ENCODE peak calls at places on chromosomes 3 and 15, in ten cellular contexts. L is lower leg skin, H is stomach, O is esophagus squamous epithelium, N is A549, A is Peyer's patch, K is adrenal gland, R is transverse colon, X is NB4, V is IMR-90. T is an unnamed sample.

GRCh38 chr3:161939919-161940693 is 443.5 kb downstream of the OTOL1 start:
- DNase-seq in N (no peak), O (no peak), V (no peak), A (no peak), K (no peak), R (no peak), X (peak), H (no peak), L (no peak), T (no peak)

GRCh38 chr3:186217820-186218164 is 108.9 kb upstream of the ETV5 start:
- DNase-seq in H (no peak), N (no peak), K (peak), X (no peak), R (no peak), O (no peak), L (no peak), V (no peak), A (no peak), T (no peak)

GRCh38 chr3:110015231-110015963 is 678.1 kb upstream of the DPPA4 start:
- DNase-seq in V (no peak), L (no peak), N (no peak), H (no peak), K (no peak), R (no peak), A (no peak), X (no peak), O (no peak), T (no peak)

GRCh38 chr15:37695719-37696118 is 238.7 kb upstream of the TMCO5A start:
- DNase-seq in O (no peak), R (no peak), N (no peak), K (no peak), X (no peak), V (peak), A (no peak), H (no peak), L (no peak), T (no peak)

GRCh38 chr15:39118510-39118909 is 462.4 kb upstream of the THBS1 start:
- DNase-seq in N (no peak), R (no peak), X (no peak), A (no peak), V (peak), K (no peak), L (no peak), O (no peak), H (no peak), T (no peak)

GRCh38 chr3:189325454-189325853 is 153.7 kb downstream of the TPRG1 start:
- DNase-seq in H (no peak), O (no peak), X (no peak), N (no peak), A (no peak), R (no peak), K (no peak), V (no peak), L (no peak), T (no peak)

GRCh38 chr15:62558640-62559039 is 393.6 kb upstream of the C2CD4B start:
- DNase-seq in V (no peak), O (no peak), L (no peak), H (no peak), A (no peak), X (no peak), K (no peak), R (no peak), N (no peak), T (no peak)

GRCh38 chr15:48940508-48940907 is 23.2 kb downstream of the SHC4 start:
- DNase-seq in V (peak), O (no peak), H (no peak), N (no peak), X (no peak), A (no peak), L (no peak), R (no peak), K (no peak), T (no peak)

GRCh38 chr3:159447841-159448240 is 540.8 kb upstream of the IL12A start:
- DNase-seq in O (no peak), R (no peak), H (no peak), N (no peak), L (no peak), X (no peak), K (no peak), A (no peak), V (no peak), T (no peak)

GRCh38 chr15:84878504-84878903 is 6.0 kb upstream of the SLC28A1 start:
- DNase-seq in H (peak), X (peak), K (peak), N (peak), R (peak), A (peak), O (no peak), L (peak), V (peak), T (peak)

GRCh38 chr3:174202146-174202545 is 657.0 kb upstream of the NAALADL2 start:
- DNase-seq in V (no peak), K (no peak), R (no peak), H (no peak), O (no peak), L (no peak), N (no peak), A (no peak), X (no peak), T (no peak)

GRCh38 chr3:14490831-14491230 is 49.3 kb downstream of the GRIP2 start:
- DNase-seq in L (no peak), V (no peak), H (no peak), N (no peak), R (no peak), K (no peak), X (no peak), A (no peak), O (no peak), T (no peak)

GRCh38 chr3:125045965-125046364 is 9.8 kb downstream of the HEG1 start:
- DNase-seq in K (no peak), R (no peak), X (no peak), O (no peak), A (no peak), N (no peak), V (peak), H (no peak), L (no peak), T (no peak)

GRCh38 chr15:80588801-80589200 is 106.3 kb upstream of the ABHD17C start:
- DNase-seq in X (no peak), R (no peak), H (peak), N (peak), V (peak), A (no peak), K (no peak), O (no peak), L (peak), T (no peak)

GRCh38 chr3:148998297-148998696 is 7.0 kb downstream of the GYG1 start:
- DNase-seq in O (no peak), V (peak), A (no peak), K (no peak), R (no peak), X (peak), H (no peak), L (no peak), N (no peak), T (no peak)

GRCh38 chr3:152469238-152470025 is 200.7 kb downstream of the MBNL1 start:
- DNase-seq in N (no peak), H (no peak), A (no peak), L (no peak), V (no peak), O (no peak), X (no peak), K (no peak), R (no peak), T (no peak)

GRCh38 chr3:87426916-87427315 is 150.5 kb upstream of the POU1F1 start:
- DNase-seq in N (no peak), K (no peak), V (no peak), H (no peak), R (no peak), L (no peak), O (no peak), X (no peak), A (no peak), T (no peak)

GRCh38 chr15:101406796-101407195 is 82.7 kb downstream of the PCSK6 start:
- DNase-seq in N (no peak), R (no peak), A (no peak), L (peak), H (peak), O (no peak), K (no peak), V (no peak), X (no peak), T (no peak)

GRCh38 chr15:70379938-70380337 is 282.2 kb upstream of the TLE3 start:
- DNase-seq in V (no peak), X (no peak), N (no peak), H (no peak), A (no peak), O (no peak), L (peak), R (no peak), K (no peak), T (no peak)

GRCh38 chr3:45665101-45665572 is 24.1 kb upstream of the SACM1L start:
- DNase-seq in K (peak), N (peak), H (peak), X (peak), O (no peak), V (peak), A (peak), R (peak), L (no peak), T (peak)

GRCh38 chr15:39596358-39597051 is 15.6 kb downstream of the THBS1 start:
- DNase-seq in K (no peak), O (no peak), H (no peak), L (no peak), X (no peak), N (no peak), V (peak), A (no peak), R (no peak), T (no peak)

GRCh38 chr3:113329757-113330156 is 111.5 kb downstream of the CFAP44 start:
- DNase-seq in H (no peak), O (no peak), A (no peak), V (peak), N (no peak), R (no peak), L (no peak), X (no peak), K (no peak), T (no peak)

GRCh38 chr3:190382082-190382481 is 5.9 kb upstream of the CLDN16 start:
- DNase-seq in N (no peak), X (no peak), H (no peak), V (peak), A (no peak), R (no peak), O (no peak), K (no peak), L (no peak), T (no peak)

GRCh38 chr3:81485444-81485865 is 276.0 kb downstream of the GBE1 start:
- DNase-seq in N (no peak), R (peak), A (no peak), X (peak), L (no peak), V (peak), H (no peak), K (peak), O (no peak), T (no peak)

GRCh38 chr15:56821721-56822425 is 88.6 kb upstream of the ZNF280D start:
- DNase-seq in V (peak), H (peak), O (no peak), K (peak), A (peak), X (peak), N (peak), R (peak), L (no peak), T (peak)

GRCh38 chr15:29480278-29480677 is 210.7 kb upstream of the NSMCE3 start:
- DNase-seq in K (no peak), R (no peak), N (no peak), X (no peak), H (no peak), O (no peak), A (no peak), L (peak), V (no peak), T (no peak)

GRCh38 chr3:171443211-171443957 is 16.8 kb downstream of the TNIK start:
- DNase-seq in L (no peak), A (no peak), X (no peak), O (no peak), H (no peak), K (no peak), V (peak), R (no peak), N (no peak), T (no peak)

GRCh38 chr15:31975446-31976229 is 54.7 kb upstream of the CHRNA7 start:
- DNase-seq in N (no peak), H (no peak), L (peak), R (peak), X (peak), A (no peak), K (no peak), V (no peak), O (no peak), T (no peak)

GRCh38 chr3:27521179-27521871 is 37.1 kb upstream of the SLC4A7 start:
- DNase-seq in H (no peak), V (peak), N (peak), R (no peak), X (peak), A (no peak), L (no peak), K (peak), O (no peak), T (no peak)

GRCh38 chr3:194136519-194137313 is 768 bp downstream of the HES1 start:
- DNase-seq in X (peak), K (peak), V (peak), R (peak), A (peak), H (peak), O (no peak), L (peak), N (no peak), T (peak)

GRCh38 chr3:88807471-88808090 is 299.8 kb upstream of the EPHA3 start:
- DNase-seq in X (no peak), A (no peak), O (no peak), V (peak), K (no peak), H (no peak), R (no peak), N (no peak), L (no peak), T (no peak)

GRCh38 chr3:171712168-171712938 is 97.9 kb downstream of the PLD1 start:
- DNase-seq in X (no peak), N (peak), K (no peak), A (no peak), O (no peak), R (no peak), L (no peak), H (no peak), V (peak), T (no peak)

GRCh38 chr3:142624725-142625440 is 28.7 kb downstream of the PLS1 start:
- DNase-seq in N (no peak), H (no peak), K (no peak), A (no peak), O (no peak), R (no peak), L (no peak), X (no peak), V (no peak), T (no peak)

GRCh38 chr15:73305331-73306211 is 63.2 kb downstream of the HCN4 start:
- DNase-seq in A (no peak), H (no peak), K (peak), V (peak), O (no peak), X (peak), L (no peak), R (peak), N (peak), T (no peak)

GRCh38 chr3:112074616-112075497 is 11.3 kb upstream of the C3orf52 start:
- DNase-seq in K (peak), V (peak), X (no peak), L (no peak), H (peak), R (peak), A (peak), O (no peak), N (peak), T (no peak)

GRCh38 chr15:52568569-52569243 is at the start of gene ARPP19:
- DNase-seq in K (peak), A (peak), L (peak), N (peak), H (peak), X (peak), O (peak), V (peak), R (peak), T (peak)
- TF ChIP-seq CTCF in K (peak), A (no peak), L (no peak), N (no peak), H (no peak), X (no peak), O (no peak), V (peak), R (peak), T (no peak)

DNA sequence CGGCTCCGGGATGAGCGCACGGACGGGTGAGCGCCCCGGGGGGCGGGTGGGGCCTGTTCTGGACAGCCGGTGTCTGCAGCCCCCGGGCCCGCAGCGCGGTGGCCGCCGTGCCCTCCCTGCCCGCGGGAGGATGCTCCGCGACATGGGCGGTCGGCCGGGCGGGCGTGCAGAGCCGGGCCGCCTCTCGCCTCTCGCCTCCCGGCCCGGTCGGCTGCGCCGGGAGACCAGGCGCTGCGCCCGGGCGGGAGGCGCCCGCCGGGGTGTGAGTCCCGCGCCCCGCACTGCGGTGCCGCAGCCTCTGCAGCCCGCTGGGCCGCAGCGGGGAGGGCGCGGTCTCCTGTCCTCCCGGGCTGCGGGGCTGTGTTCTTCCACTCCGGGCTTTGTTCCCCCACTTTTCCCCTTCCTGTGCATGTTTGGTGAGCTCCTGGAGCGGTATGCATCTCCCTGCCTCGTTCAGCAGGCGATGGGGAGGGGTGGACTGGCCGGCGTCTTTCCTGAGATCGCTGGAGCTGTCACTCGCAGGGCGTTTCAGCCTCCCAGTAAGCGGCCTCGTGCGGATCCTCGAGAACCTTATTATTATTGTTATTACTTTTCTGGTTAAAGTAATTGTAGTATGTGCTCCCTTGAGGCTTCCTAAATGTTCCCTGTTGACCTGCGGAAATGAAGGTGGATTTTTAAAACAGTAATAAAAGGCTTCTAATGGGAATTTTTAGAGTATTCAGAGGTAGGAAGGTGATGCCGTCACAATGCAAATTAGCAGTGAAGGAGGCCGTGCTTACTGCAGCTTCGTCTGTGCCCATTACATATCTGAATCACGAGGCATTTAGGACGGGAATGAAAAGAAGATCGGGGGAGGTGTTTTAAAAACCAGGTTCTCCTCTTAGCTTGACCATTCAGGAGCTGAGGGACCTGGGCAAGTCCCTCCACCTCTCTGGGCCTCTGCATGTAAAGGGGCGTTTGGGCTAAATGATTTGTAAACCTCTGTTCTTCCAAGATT is 588 bp downstream of the TMOD2 start:
- DNase-seq in V (peak), H (peak), K (peak), A (peak), L (no peak), O (no peak), R (peak), N (peak), X (peak), T (peak)
- TF ChIP-seq POLR2A in V (no peak), H (no peak), K (no peak), A (no peak), L (no peak), O (no peak), R (no peak), N (no peak), X (peak), T (no peak)

DNA sequence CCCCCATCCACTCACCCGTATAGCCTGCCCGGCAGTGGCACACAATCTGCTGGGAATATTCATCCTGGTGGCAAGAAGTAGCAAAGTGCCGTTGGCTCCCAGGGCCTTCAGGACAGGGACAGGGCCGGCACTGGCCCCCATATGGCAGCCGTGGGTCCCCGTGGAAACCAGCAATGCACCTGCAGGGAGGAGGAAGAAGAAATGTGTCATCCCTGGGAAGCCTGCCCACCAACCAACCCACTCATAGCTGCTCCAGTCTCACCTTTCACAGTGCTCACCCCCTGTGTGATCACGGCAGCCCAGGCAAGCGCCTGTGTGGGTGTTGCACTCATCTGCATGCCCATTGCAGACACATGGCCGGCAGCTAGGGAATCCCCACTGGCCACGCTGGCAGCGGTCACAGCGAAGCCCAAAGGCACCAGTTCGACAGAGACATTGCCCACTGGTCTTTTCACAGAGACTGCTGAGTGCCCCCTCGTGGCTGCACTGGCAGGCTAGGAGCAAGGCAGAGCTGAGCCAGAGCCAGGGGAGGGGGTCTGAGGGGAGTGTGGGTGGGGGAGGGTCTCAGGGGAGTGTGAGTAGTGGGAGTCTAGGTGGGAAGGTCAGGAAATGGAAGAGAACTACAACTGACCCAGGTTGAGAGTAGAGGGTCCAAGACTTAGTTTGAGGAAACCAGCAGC is 4.5 kb upstream of the USP19 start:
- DNase-seq in K (no peak), V (peak), N (no peak), R (no peak), L (no peak), O (no peak), H (no peak), X (peak), A (no peak), T (no peak)
- TF ChIP-seq CTCF in K (no peak), V (no peak), N (peak), R (no peak), L (no peak), O (no peak), H (no peak), X (peak), A (no peak), T (no peak)

GRCh38 chr3:10157015-10157414 is 7.7 kb upstream of the IRAK2 start:
- DNase-seq in V (no peak), O (no peak), L (no peak), N (no peak), A (no peak), X (no peak), R (no peak), H (no peak), K (no peak), T (no peak)

GRCh38 chr3:10155658-10156057 is 9.1 kb upstream of the IRAK2 start:
- DNase-seq in N (no peak), O (no peak), A (no peak), K (no peak), X (no peak), H (no peak), L (no peak), R (no peak), V (no peak), T (no peak)

GRCh38 chr3:10155123-10155472 is 9.6 kb upstream of the IRAK2 start:
- DNase-seq in H (no peak), V (no peak), L (no peak), K (no peak), R (no peak), X (no peak), O (no peak), N (no peak), A (no peak), T (no peak)

GRCh38 chr3:10150987-10151386 is 9.4 kb downstream of the VHL start:
- DNase-seq in X (no peak), A (no peak), K (no peak), N (no peak), R (no peak), L (no peak), V (no peak), H (no peak), O (no peak), T (no peak)

DNA sequence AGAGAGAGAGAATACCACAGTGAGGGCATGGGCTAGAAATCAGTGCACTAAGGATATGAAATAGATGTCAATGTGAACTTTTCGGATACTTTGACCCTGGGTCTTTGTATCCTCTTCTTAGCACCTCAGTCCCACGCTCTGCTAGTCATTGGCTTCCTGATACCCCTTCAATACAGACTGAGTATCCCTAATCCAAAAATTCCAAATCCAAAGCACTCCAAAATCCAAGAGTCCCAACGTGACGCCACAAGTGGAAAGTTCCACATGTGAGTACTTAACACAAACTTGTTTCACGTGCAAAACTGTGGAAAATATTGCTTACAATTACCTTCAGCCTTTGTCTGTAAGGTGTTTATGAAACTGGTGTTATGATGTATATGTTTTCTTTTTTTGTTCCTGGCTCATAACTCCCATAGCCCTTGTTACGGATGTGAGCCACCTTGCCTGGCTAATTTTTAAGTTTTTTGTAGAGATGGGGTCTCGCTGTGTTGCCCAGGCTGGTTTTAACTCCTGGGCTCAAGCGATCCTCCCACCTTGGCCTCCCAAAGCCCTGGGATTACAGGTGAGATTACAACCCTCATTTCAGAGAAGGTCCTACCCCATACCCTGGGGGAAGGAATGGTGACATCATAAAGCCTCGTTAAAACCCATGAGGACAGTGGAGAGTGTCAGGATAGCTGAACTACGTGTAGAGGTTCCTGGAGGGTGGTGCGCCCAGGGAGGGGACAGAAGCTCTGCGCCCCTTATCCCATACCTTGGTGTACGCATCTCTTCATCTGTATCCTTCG is 10.2 kb upstream of the IRAK2 start:
- DNase-seq in V (no peak), L (no peak), K (no peak), R (no peak), N (no peak), H (no peak), O (no peak), A (no peak), X (no peak), T (no peak)
- TF ChIP-seq POLR2A in V (no peak), L (no peak), K (no peak), R (no peak), N (no peak), H (no peak), O (no peak), A (no peak), X (no peak), T (no peak)

T was measured in right lobe of liver.